ENCODE peak calls at places on chromosome 16, in five cellular contexts. W is breast epithelium, C is pancreas, K is stomach, R is PC-9. H is an unnamed sample. For H3K36me3 and H3K9me3, the result is how much of the 10 kb centered on the place peaks cover.

GRCh38 chr16:68005786-68006286 is 6.6 kb upstream of the DPEP2 start:
- DNase-seq in R (peak), K (peak), C (no peak), W (peak), H (no peak)

GRCh38 chr16:31265329-31266245 is 5.8 kb downstream of the ITGAM start:
- DNase-seq in W (no peak), R (peak), K (peak), C (no peak), H (no peak)

GRCh38 chr16:24848065-24848464 is 2.3 kb downstream of the SLC5A11 start:
- DNase-seq in W (no peak), K (no peak), C (no peak), R (peak), H (no peak)

GRCh38 chr16:57870753-57871454 is 68.6 kb upstream of the KIFC3 start:
- DNase-seq in W (no peak), R (no peak), K (no peak), C (no peak), H (no peak)

GRCh38 chr16:89737341-89738071 is 16.2 kb downstream of the ZNF276 start:
- DNase-seq in R (no peak), W (no peak), K (no peak), C (no peak), H (no peak)

GRCh38 chr16:11151156-11151904 is 104.7 kb downstream of the SOCS1 start:
- DNase-seq in K (no peak), C (no peak), R (peak), W (no peak), H (no peak)

GRCh38 chr16:24737391-24737871 is 8.0 kb downstream of the TNRC6A start:
- DNase-seq in C (no peak), W (no peak), K (no peak), R (peak), H (no peak)

GRCh38 chr16:30882429-30883310 is 11.2 kb downstream of the BCL7C start:
- DNase-seq in K (no peak), W (no peak), C (no peak), R (no peak), H (no peak)

GRCh38 chr16:77613115-77613514 is 109.2 kb upstream of the NUDT7 start:
- DNase-seq in W (no peak), C (no peak), R (no peak), K (no peak), H (no peak)

DNA sequence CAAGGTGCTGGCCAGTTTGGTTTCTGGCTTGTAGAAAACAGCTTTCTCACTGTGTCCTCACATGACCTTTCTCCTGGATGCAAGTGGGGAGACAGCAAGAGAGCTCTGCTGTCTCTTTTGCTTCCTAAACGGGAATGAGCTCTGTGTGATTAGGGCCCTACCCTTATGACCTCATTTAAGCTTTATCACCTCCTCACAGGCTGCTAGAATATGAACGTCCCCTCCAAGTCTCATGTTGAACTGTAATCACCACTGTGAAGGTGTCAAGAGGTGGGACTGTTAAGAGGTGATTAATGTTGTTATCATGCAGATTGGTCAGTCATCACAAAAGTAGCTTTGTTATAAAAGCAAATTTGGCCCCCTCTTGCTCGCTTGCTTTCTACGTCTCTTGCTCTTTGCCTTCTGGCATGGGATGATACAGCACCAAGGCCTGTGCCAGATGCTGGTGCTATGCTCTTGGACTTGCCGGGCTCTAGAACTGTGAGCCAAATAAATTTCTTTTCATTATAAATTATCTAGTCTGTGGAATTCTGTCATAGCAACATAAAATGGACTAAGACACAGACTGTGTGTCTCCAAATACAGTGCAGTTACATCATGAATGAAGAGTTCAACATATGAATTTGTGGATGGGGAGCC is 14.8 kb upstream of the POLR3E start:
- DNase-seq in K (no peak), C (no peak), W (no peak), R (no peak), H (no peak)
- H3K36me3 ChIP-seq in K (half or more), C (under half), W (under half), R (under half), H (under half)

GRCh38 chr16:75248142-75248535 is 3.3 kb downstream of the BCAR1 start:
- DNase-seq in W (no peak), R (no peak), K (peak), C (peak), H (no peak)
- H3K4me3 ChIP-seq in W (no peak), R (no peak), K (no peak), C (no peak), H (no peak)

GRCh38 chr16:35746963-35747657 is 2287.7 kb downstream of the TP53TG3F start:
- DNase-seq in K (no peak), R (no peak), W (no peak), C (no peak), H (no peak)
- H3K9me3 ChIP-seq in K (under half), R (under half), W (under half), C (under half), H (under half)

GRCh38 chr16:683396-684066 is 603 bp downstream of the JMJD8 start:
- DNase-seq in C (no peak), R (no peak), K (no peak), W (no peak), H (no peak)
- H3K36me3 ChIP-seq in C (under half), R (under half), K (under half), W (under half), H (under half)